ENCODE peak calls at places on chromosomes 12 and 14, in six cellular contexts. K, D, I, J, P and A are unnamed samples.

GRCh38 chr12:100741084-100741711 is 53.4 kb upstream of the ANO4 start:
- DNase-seq in K (no peak), D (no peak), I (peak; percentile 69), J (no peak), P (no peak), A (no peak)

GRCh38 chr12:112342587-112342986 is 39.6 kb downstream of the HECTD4 start:
- DNase-seq in K (no peak), D (no peak), I (no peak), J (no peak), P (no peak), A (no peak)

GRCh38 chr12:106585862-106586534 is 3.2 kb downstream of the RFX4 start:
- DNase-seq in K (no peak), D (no peak), I (no peak), J (no peak), P (no peak), A (no peak)

GRCh38 chr14:76465651-76466050 is 89.7 kb downstream of the ESRRB start:
- DNase-seq in K (no peak), D (no peak), I (no peak), J (no peak), P (no peak), A (no peak)

GRCh38 chr12:16012086-16012485 is 101.0 kb downstream of the DERA start:
- DNase-seq in K (peak; percentile 59), D (no peak), I (no peak), J (no peak), P (no peak), A (no peak)

GRCh38 chr14:54652188-54652889 is 85.4 kb downstream of the SAMD4A start:
- DNase-seq in K (peak; percentile 89), D (no peak), I (peak; percentile 98), J (no peak), P (no peak), A (no peak)

GRCh38 chr14:93057586-93058280 is 58.0 kb downstream of the ITPK1 start:
- DNase-seq in K (no peak), D (no peak), I (no peak), J (no peak), P (no peak), A (no peak)

GRCh38 chr12:122421263-122421814 is 1.1 kb downstream of the CLIP1 start:
- DNase-seq in K (peak; percentile 52), D (no peak), I (peak; percentile 66), J (peak; percentile 12), P (no peak), A (peak; percentile 30)

GRCh38 chr14:65506801-65507200 is 94.3 kb downstream of the FUT8 start:
- DNase-seq in K (no peak), D (no peak), I (no peak), J (no peak), P (no peak), A (no peak)

GRCh38 chr14:75084513-75084912 is 15.1 kb downstream of the ZC2HC1C start:
- DNase-seq in K (no peak), D (no peak), I (peak; percentile 7), J (no peak), P (no peak), A (no peak)

GRCh38 chr14:77339407-77339806 is 18.6 kb downstream of the GSTZ1 start:
- DNase-seq in K (no peak), D (no peak), I (peak; percentile 49), J (no peak), P (no peak), A (no peak)

GRCh38 chr14:104349950-104350349 is 211.6 kb downstream of the KIF26A start:
- DNase-seq in K (no peak), D (no peak), I (no peak), J (no peak), P (no peak), A (no peak)

GRCh38 chr12:574475-575128 is 88.6 kb downstream of the NINJ2 start:
- DNase-seq in K (peak; percentile 7), D (no peak), I (no peak), J (no peak), P (no peak), A (no peak)